ENCODE peak calls at places on chromosomes 6 and 20, in four cellular contexts. V is neuronal stem cell; P is CD8-positive, alpha-beta memory T cell; W is tibial nerve. Z is an unnamed sample.

GRCh38 chr20:63854766-63855362 is 6.4 kb upstream of the ABHD16B start:
- DNase-seq in W (no peak), P (no peak), V (no peak), Z (no peak)

GRCh38 chr6:30826961-30827342 is 57.4 kb upstream of the DDR1 start:
- DNase-seq in W (no peak), P (no peak), V (no peak), Z (no peak)

GRCh38 chr20:7610681-7611080 is 329.6 kb downstream of the HAO1 start:
- DNase-seq in V (no peak), P (no peak), W (no peak), Z (no peak)

GRCh38 chr6:169841907-169842606 is 90.6 kb downstream of the ERMARD start:
- DNase-seq in W (no peak), P (no peak), V (no peak), Z (no peak)

GRCh38 chr6:132768051-132768517 is 10.4 kb upstream of the VNN2 start:
- DNase-seq in V (peak; percentile 29), P (peak; percentile 49), W (peak; percentile 13), Z (no peak)

GRCh38 chr20:60210779-60211617 is 252.8 kb downstream of the CDH26 start:
- DNase-seq in V (peak; percentile 67), W (peak; percentile 50), P (no peak), Z (peak; percentile 67)

GRCh38 chr20:53658327-53658726 is 64.7 kb upstream of the ZNF217 start:
- DNase-seq in P (no peak), V (no peak), W (no peak), Z (no peak)

GRCh38 chr6:161833099-161833860 is 559.4 kb upstream of the AGPAT4 start:
- DNase-seq in V (no peak), W (no peak), P (no peak), Z (no peak)

GRCh38 chr6:164296411-164296810 is 881.9 kb downstream of the QKI start:
- DNase-seq in V (no peak), W (no peak), P (no peak), Z (no peak)

GRCh38 chr6:79463721-79464120 is 73.5 kb downstream of the LCA5 start:
- DNase-seq in P (no peak), V (peak; percentile 17), W (no peak), Z (no peak)

GRCh38 chr20:64185276-64185900 is 21.1 kb downstream of the MYT1 start:
- DNase-seq in P (no peak), W (no peak), V (no peak), Z (no peak)

GRCh38 chr6:45714795-45715507 is 300.7 kb downstream of the CLIC5 start:
- DNase-seq in W (no peak), P (peak; percentile 65), V (peak; percentile 74), Z (no peak)

GRCh38 chr20:51587145-51587544 is 44.6 kb upstream of the NFATC2 start:
- DNase-seq in W (no peak), V (no peak), P (no peak), Z (no peak)

GRCh38 chr6:20377623-20378265 is 23.9 kb upstream of the E2F3 start:
- DNase-seq in W (no peak), V (no peak), P (no peak), Z (no peak)

GRCh38 chr6:113857565-113858066 is 471 bp downstream of the MARCKS start:
- DNase-seq in P (no peak), W (no peak), V (peak; percentile 45), Z (no peak)

GRCh38 chr20:3171391-3172125 is 1.8 kb downstream of the LZTS3 start:
- DNase-seq in V (no peak), W (no peak), P (peak; percentile 17), Z (no peak)

GRCh38 chr20:47061549-47061948 is 166.9 kb downstream of the EYA2 start:
- DNase-seq in P (no peak), V (no peak), W (no peak), Z (no peak)

GRCh38 chr6:130054725-130055124 is 36.3 kb downstream of the L3MBTL3 start:
- DNase-seq in W (no peak), P (no peak), V (no peak), Z (no peak)

GRCh38 chr6:166955121-166955864 is 1.1 kb downstream of the RNASET2 start:
- DNase-seq in V (peak; percentile 12), P (peak; percentile 54), W (no peak), Z (peak; percentile 66)

DNA sequence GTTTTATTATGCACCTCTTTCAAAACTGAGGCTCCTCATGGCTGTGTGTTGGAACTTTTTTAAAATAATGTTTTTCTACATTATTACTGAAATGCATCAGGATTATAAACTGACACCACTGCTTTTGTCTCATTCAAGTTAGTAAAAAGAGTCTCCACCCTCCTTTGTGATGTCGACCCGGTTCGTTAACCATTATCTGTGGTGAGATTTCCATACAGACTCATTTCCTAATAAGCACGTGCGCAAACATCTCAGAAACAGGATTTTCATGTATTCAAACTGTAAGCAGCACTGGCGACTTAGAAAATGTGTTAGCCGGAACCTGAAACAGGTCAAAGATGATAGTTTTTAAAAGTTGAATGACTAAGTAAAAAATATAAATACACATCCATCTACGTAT is 119.6 kb downstream of the COL12A1 start:
- DNase-seq in V (no peak), W (no peak), P (no peak), Z (no peak)
- H3K36me3 ChIP-seq in V (no peaks in the 10 kb centered on the region), W (peaks cover 23% of the 10 kb centered on the region), P (no peaks in the 10 kb centered on the region), Z (peaks cover 5% of the 10 kb centered on the region)

DNA sequence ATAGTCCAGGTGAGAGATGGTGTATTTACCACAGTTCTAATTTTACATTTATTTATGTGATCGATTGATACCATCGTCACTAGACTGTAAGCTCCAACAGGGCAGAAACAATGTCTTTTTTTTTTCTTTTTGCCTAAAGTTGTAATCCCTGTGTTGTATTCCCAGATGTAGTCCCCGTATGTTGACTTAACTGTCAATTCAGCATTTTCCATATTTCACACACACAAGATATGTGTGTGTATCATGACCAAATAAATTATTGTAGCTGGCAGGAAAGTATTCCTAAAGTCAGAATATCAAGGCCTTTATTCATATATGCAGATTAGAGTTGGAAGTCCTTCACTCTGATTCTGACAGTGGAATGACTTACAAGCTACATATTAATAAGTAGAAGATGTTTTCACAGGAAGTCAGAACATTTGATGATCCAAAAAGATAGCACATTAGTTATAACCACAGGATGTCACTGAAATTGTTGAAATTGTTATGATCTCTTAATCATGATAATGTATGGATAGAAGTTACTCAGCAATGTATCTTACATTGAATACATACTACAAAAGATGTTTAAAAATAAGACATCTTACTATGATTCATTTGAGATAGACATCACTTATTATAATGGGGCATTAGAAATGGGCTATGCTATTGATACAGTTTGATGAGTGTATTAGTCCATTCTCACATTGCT is 10.6 kb downstream of the RNF182 start:
- DNase-seq in P (no peak), V (no peak), W (no peak), Z (no peak)
- H3K36me3 ChIP-seq in P (no peaks in the 10 kb centered on the region), V (no peaks in the 10 kb centered on the region), W (no peaks in the 10 kb centered on the region), Z (no peaks in the 10 kb centered on the region)

GRCh38 chr20:25293507-25293906 is 45.6 kb downstream of the PYGB start:
- DNase-seq in P (no peak), V (no peak), W (no peak), Z (no peak)
- H3K36me3 ChIP-seq in P (no peaks in the 10 kb centered on the region), V (peaks cover 82% of the 10 kb centered on the region), W (peaks cover 72% of the 10 kb centered on the region), Z (peaks cover 66% of the 10 kb centered on the region)

DNA sequence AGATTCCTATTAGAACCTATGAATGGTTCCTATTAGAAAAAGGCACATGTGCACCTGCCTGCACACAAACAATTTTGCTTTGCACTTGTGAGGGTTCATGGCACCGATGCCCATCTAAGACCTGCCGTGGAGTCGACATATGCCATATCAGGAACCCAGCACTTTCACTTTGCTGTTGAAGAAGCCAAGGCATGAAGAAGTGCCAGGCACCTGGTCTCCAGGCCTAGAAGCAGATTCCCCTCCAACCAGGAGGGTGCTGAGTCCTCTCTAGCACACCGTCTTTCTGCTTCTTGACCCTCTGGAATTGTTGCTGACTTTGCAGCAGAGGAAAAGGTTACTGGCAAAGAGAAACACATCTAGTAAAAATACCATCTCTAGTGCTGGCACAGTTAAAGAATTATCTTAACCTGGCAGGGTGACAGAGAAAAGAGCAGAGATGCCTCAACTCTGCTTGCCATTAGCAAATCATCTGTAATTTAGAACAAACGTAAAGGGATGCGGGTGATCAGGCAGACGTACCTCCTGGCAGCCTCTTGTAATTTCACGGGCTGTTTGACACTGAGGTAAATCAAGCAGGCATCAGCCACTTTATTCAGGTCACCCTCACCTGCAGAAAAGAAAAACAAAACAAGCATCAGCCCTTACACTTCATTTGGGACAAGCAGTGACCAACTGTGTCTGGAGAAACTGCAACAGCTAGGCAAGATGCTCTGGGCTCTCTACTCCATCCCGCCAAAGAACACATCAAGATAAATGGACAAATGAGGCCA is 37.2 kb downstream of the TTI1 start:
- DNase-seq in P (no peak), V (no peak), W (no peak), Z (no peak)
- H3K36me3 ChIP-seq in P (peaks cover 53% of the 10 kb centered on the region), V (peaks cover 96% of the 10 kb centered on the region), W (peaks cover 91% of the 10 kb centered on the region), Z (peaks cover 54% of the 10 kb centered on the region)

GRCh38 chr20:58308680-58309527 is 611 bp upstream of the RAB22A start:
- DNase-seq in P (peak; percentile 79), W (peak; percentile 34), V (peak; percentile 69), Z (peak; percentile 66)

GRCh38 chr20:58310291-58310782 is 822 bp downstream of the RAB22A start:
- DNase-seq in W (no peak), P (no peak), V (no peak), Z (no peak)

GRCh38 chr20:58313366-58313765 is 3.9 kb downstream of the RAB22A start:
- DNase-seq in W (no peak), P (no peak), V (no peak), Z (no peak)

GRCh38 chr20:58309607-58310290 is at the start of gene RAB22A:
- DNase-seq in P (peak; percentile 87), V (peak; percentile 82), W (peak; percentile 64), Z (peak; percentile 81)

GRCh38 chr20:58312836-58313235 is 3.3 kb downstream of the RAB22A start:
- DNase-seq in P (no peak), W (no peak), V (no peak), Z (no peak)
- H3K36me3 ChIP-seq in P (peaks cover 28% of the 10 kb centered on the region), W (peaks cover 50% of the 10 kb centered on the region), V (peaks cover 60% of the 10 kb centered on the region), Z (peaks cover 15% of the 10 kb centered on the region)

DNA sequence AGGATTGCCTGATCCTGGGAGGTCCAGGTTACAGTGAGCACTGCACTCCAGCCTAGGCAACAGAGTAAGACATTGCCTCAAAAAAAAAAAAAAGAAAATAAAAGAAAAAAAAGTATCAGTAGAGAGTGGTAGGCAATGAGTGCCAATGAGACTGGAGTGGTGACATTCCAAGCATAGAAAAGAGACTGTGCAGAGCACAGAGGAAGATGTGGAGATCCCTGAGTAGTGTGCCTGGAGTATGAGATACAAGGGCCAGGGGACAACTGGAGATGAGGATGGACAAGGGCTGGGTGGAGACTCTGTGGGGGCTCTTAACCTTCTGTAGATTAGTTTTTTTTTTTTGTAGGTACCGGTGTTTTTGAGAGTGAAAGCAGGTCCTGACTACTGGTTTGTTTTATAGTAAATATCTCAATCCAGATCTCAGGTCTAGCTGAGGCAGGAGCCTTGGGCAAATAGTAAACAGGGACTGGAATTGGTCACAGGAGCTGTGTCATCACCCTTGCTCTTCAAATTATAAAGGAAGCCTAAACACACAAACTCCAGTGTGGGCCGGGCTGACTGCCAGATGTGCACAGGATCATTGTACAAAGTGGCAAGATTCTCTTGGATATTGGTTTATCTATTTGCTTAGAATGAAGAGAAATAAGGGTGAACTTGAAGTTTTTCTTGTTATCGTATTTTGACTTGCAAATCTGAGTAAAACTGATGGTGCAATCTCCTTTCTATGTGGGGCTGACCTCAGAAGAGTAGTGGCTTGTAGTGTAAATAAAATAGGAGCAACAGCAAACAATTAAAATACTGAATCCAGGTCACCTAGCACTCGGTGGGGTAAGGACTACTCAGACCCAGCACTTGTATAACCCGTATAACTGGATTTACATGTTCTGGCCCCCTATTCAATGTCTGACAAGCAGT is 144.9 kb downstream of the SOX4 start:
- DNase-seq in W (no peak), P (no peak), V (no peak), Z (no peak)
- H3K36me3 ChIP-seq in W (no peaks in the 10 kb centered on the region), P (no peaks in the 10 kb centered on the region), V (no peaks in the 10 kb centered on the region), Z (no peaks in the 10 kb centered on the region)

Z was measured in right atrium auricular region.